ENCODE peak calls at places on chromosomes 16 and 17, in nine cellular contexts. P is LHCN-M2; V is neuronal stem cell; G is activated naive CD4-positive, alpha-beta T cell; B is amygdala; Y is mucosa of gallbladder; M is nephron progenitor cell; Q is posterior vena cava; A is COR-L47. H is an unnamed sample.

GRCh38 chr16:648071-648785 is 937 bp upstream of the WDR90 start:
- DNase-seq in G (no peak), A (peak), B (no peak), P (peak), Y (peak), M (no peak), Q (no peak), V (no peak), H (no peak)

GRCh38 chr16:88349153-88349902 is 33.4 kb upstream of the ZNF469 start:
- DNase-seq in A (no peak), Q (no peak), V (no peak), M (no peak), G (no peak), P (no peak), Y (no peak), B (no peak), H (no peak)

GRCh38 chr16:61831351-61831933 is 204.8 kb downstream of the CDH8 start:
- DNase-seq in G (no peak), P (peak), V (no peak), A (no peak), Y (no peak), M (no peak), B (no peak), Q (no peak), H (no peak)

GRCh38 chr17:81959362-81960129 is 1.4 kb downstream of the NOTUM start:
- DNase-seq in G (peak), A (peak), M (peak), B (peak), Y (peak), V (no peak), Q (peak), P (peak), H (no peak)

GRCh38 chr16:85045641-85046471 is 18.3 kb downstream of the KIAA0513 start:
- DNase-seq in Y (no peak), Q (no peak), G (no peak), M (no peak), V (no peak), B (no peak), P (no peak), A (no peak), H (no peak)

GRCh38 chr17:50075446-50076032 is 19.6 kb upstream of the PDK2 start:
- DNase-seq in B (no peak), A (no peak), V (no peak), M (no peak), G (no peak), P (no peak), Q (no peak), Y (no peak), H (no peak)

GRCh38 chr17:42340691-42341127 is 47.5 kb downstream of the STAT3 start:
- DNase-seq in G (no peak), A (no peak), V (no peak), B (no peak), Q (no peak), M (no peak), P (no peak), Y (no peak), H (no peak)

GRCh38 chr17:49015924-49016774 is 19.0 kb downstream of the IGF2BP1 start:
- DNase-seq in V (no peak), B (no peak), M (no peak), Q (no peak), P (no peak), G (no peak), A (no peak), Y (no peak), H (no peak)

GRCh38 chr17:13626703-13627102 is 25.0 kb upstream of the HS3ST3A1 start:
- DNase-seq in B (no peak), M (no peak), V (no peak), A (no peak), G (no peak), Q (no peak), Y (no peak), P (peak), H (no peak)

GRCh38 chr17:77212081-77212832 is 71.5 kb downstream of the SEC14L1 start:
- DNase-seq in G (no peak), M (no peak), B (no peak), V (no peak), Y (no peak), A (no peak), Q (peak), P (no peak), H (no peak)

GRCh38 chr17:70168044-70168978 is 1.0 kb upstream of the KCNJ2 start:
- DNase-seq in Y (peak), M (peak), P (peak), B (peak), G (no peak), V (peak), A (peak), Q (peak), H (peak)

GRCh38 chr17:72600934-72601333 is 480.1 kb downstream of the SOX9 start:
- DNase-seq in Q (no peak), V (no peak), G (no peak), B (no peak), Y (no peak), M (no peak), P (peak), A (no peak), H (no peak)

GRCh38 chr16:47826070-47826469 is 329.7 kb downstream of the ABCC12 start:
- DNase-seq in B (no peak), Y (no peak), G (no peak), M (no peak), Q (no peak), V (no peak), P (no peak), A (no peak), H (no peak)

GRCh38 chr17:80101946-80102706 is 745 bp downstream of the GAA start:
- DNase-seq in Y (no peak), G (no peak), Q (peak), A (no peak), M (peak), V (peak), B (no peak), P (peak), H (no peak)

GRCh38 chr17:3963214-3964201 is 729 bp downstream of the ATP2A3 start:
- DNase-seq in B (no peak), G (peak), V (no peak), Q (no peak), M (no peak), Y (peak), P (no peak), A (no peak), H (no peak)

GRCh38 chr17:13725286-13725990 is 123.7 kb upstream of the HS3ST3A1 start:
- DNase-seq in A (no peak), M (no peak), B (no peak), Q (no peak), Y (no peak), V (no peak), P (peak), G (no peak), H (no peak)

GRCh38 chr16:57754354-57755060 is 18.9 kb downstream of the KATNB1 start:
- DNase-seq in V (no peak), A (no peak), G (no peak), B (no peak), Y (no peak), P (no peak), M (no peak), Q (no peak), H (no peak)

GRCh38 chr16:9630985-9631384 is 539.5 kb downstream of the HAPSTR1 start:
- DNase-seq in V (no peak), M (no peak), Y (no peak), B (no peak), P (no peak), A (no peak), G (no peak), Q (no peak), H (no peak)

GRCh38 chr17:8985054-8985701 is 19.7 kb upstream of the PIK3R5 start:
- DNase-seq in A (no peak), P (no peak), M (no peak), Y (no peak), G (no peak), B (no peak), V (no peak), Q (no peak), H (no peak)